ENCODE peak calls at places on chromosomes 4 and X, in six cellular contexts. N is left lung, W is RWPE1, H is endothelial cell, E is lower leg skin, Q is glutamatergic neuron. I is an unnamed sample.

GRCh38 chr4:132386130-132386529 is 763.0 kb upstream of the PCDH10 start:
- DNase-seq in N (no peak), W (no peak), H (no peak), E (no peak), Q (no peak), I (no peak)

GRCh38 chrX:13223868-13224555 is 95.8 kb downstream of the ATXN3L start:
- DNase-seq in N (no peak), W (peak; percentile 76), H (no peak), E (peak; percentile 15), Q (no peak), I (no peak)

GRCh38 chr4:151681085-151681484 is 79.7 kb downstream of the GATB start:
- DNase-seq in N (no peak), W (no peak), H (no peak), E (no peak), Q (no peak), I (no peak)

GRCh38 chr4:147837435-147837834 is 105.5 kb downstream of the ARHGAP10 start:
- DNase-seq in N (no peak), W (no peak), H (no peak), E (no peak), Q (no peak), I (no peak)

GRCh38 chr4:67765401-67765800 is 11.2 kb upstream of the GNRHR start:
- DNase-seq in N (no peak), W (no peak), H (no peak), E (no peak), Q (no peak), I (no peak)

GRCh38 chr4:68591204-68591603 is 15.1 kb upstream of the UGT2B17 start:
- DNase-seq in N (no peak), W (peak; percentile 13), H (no peak), E (no peak), Q (no peak), I (no peak)

GRCh38 chrX:70092247-70092646 is 30.0 kb downstream of the OTUD6A start:
- DNase-seq in N (no peak), W (no peak), H (no peak), E (no peak), Q (no peak), I (no peak)

GRCh38 chr4:175702703-175703102 is 109.4 kb downstream of the GPM6A start:
- DNase-seq in N (no peak), W (no peak), H (no peak), E (no peak), Q (no peak), I (no peak)

GRCh38 chrX:31708116-31708515 is 636.3 kb upstream of the FTHL17 start:
- DNase-seq in N (no peak), W (no peak), H (no peak), E (no peak), Q (no peak), I (no peak)

GRCh38 chr4:41913509-41913908 is 21.7 kb upstream of the TMEM33 start:
- DNase-seq in N (no peak), W (no peak), H (no peak), E (no peak), Q (no peak), I (no peak)

GRCh38 chrX:111244238-111244750 is 26.0 kb downstream of the CAPN6 start:
- DNase-seq in N (no peak), W (peak; percentile 17), H (no peak), E (no peak), Q (no peak), I (no peak)

GRCh38 chr4:7052313-7052712 is 9.1 kb downstream of the TADA2B start:
- DNase-seq in N (peak; percentile 58), W (no peak), H (no peak), E (no peak), Q (no peak), I (no peak)

GRCh38 chr4:150366487-150366999 is 215.4 kb upstream of the MAB21L2 start:
- DNase-seq in N (no peak), W (no peak), H (no peak), E (no peak), Q (peak; percentile 34), I (peak; percentile 16)

GRCh38 chrX:110045421-110045820 is 42.5 kb downstream of the TMEM164 start:
- DNase-seq in N (no peak), W (no peak), H (no peak), E (no peak), Q (peak; percentile 24), I (no peak)

GRCh38 chr4:31078661-31079060 is 358.5 kb downstream of the PCDH7 start:
- DNase-seq in N (no peak), W (no peak), H (no peak), E (no peak), Q (no peak), I (no peak)

GRCh38 chr4:121829511-121829910 is 5.8 kb upstream of the CCNA2 start:
- DNase-seq in N (no peak), W (no peak), H (no peak), E (no peak), Q (no peak), I (no peak)

GRCh38 chr4:6688879-6689505 is 4.7 kb upstream of the S100P start:
- DNase-seq in N (no peak), W (peak; percentile 85), H (no peak), E (no peak), Q (peak; percentile 77), I (no peak)

GRCh38 chr4:99504804-99505502 is 5.9 kb upstream of the C4orf17 start:
- DNase-seq in N (no peak), W (no peak), H (no peak), E (no peak), Q (no peak), I (no peak)

GRCh38 chr4:86653237-86653865 is 59.2 kb downstream of the PTPN13 start:
- DNase-seq in N (no peak), W (no peak), H (no peak), E (no peak), Q (peak; percentile 21), I (no peak)
- TF ChIP-seq CTCF in N (no peak), W (no peak), H (peak; percentile 73), E (no peak), Q (peak; percentile 51), I (no peak)

DNA sequence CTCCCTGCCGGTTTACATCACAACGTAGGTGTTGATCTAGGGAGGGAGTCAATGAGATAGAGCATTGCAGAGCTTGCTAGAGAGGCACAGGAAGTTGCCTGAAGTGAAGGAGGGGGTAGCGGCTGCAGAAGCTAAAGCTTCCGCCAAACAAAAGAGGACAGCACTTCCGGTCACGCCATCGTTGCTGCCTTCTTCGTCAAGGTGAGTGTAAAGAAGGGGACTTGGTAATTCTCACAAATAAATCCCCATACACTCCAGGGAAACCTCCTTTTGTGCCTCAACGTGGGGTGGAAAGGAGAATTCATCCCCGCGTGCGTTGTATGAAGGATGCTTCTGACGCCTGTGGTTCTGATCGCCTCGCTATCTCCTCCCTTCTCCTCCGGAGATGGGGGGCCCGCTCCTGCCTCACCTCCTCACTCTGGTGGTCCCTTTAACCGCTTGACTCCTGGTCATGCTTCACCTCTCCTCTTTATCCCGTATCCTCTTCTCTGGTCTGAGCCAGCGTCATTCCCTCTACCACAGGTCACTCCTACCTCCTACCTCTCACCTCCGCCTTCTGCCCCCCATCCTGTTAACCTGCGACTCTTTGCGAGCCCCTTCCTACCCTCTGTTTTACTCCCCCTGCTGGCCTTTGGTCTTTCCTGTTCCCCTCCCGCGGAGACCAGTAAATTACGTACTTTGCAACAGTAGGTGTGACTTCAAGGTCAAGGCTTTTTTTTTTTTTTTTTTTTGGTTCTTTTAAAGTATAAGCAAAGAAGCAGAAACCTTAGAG is 59.9 kb downstream of the GSPT2 start:
- DNase-seq in N (no peak), W (peak; percentile 14), H (peak; percentile 19), E (peak; percentile 14), Q (peak; percentile 50), I (peak; percentile 33)
- TF ChIP-seq CTCF in N (no peak), W (peak; percentile 31), H (no peak), E (no peak), Q (peak; percentile 23), I (no peak)

GRCh38 chr4:24089831-24090531 is 200.1 kb upstream of the PPARGC1A start:
- DNase-seq in N (no peak), W (no peak), H (no peak), E (no peak), Q (no peak), I (no peak)

GRCh38 chr4:24093446-24093845 is 203.6 kb upstream of the PPARGC1A start:
- DNase-seq in N (no peak), W (no peak), H (no peak), E (no peak), Q (no peak), I (no peak)

GRCh38 chr4:24094726-24095125 is 204.9 kb upstream of the PPARGC1A start:
- DNase-seq in N (no peak), W (no peak), H (no peak), E (no peak), Q (no peak), I (no peak)

GRCh38 chr4:24096603-24097002 is 206.8 kb upstream of the PPARGC1A start:
- DNase-seq in N (no peak), W (no peak), H (no peak), E (no peak), Q (no peak), I (no peak)

GRCh38 chr4:24091632-24092240 is 201.9 kb upstream of the PPARGC1A start:
- DNase-seq in N (peak; percentile 14), W (no peak), H (no peak), E (no peak), Q (no peak), I (no peak)
- TF ChIP-seq CTCF in N (no peak), W (no peak), H (no peak), E (no peak), Q (no peak), I (no peak)

GRCh38 chr4:143025111-143025704 is 159.5 kb upstream of the USP38 start:
- DNase-seq in N (peak; percentile 54), W (no peak), H (peak; percentile 26), E (no peak), Q (no peak), I (no peak)
- TF ChIP-seq CTCF in N (peak; percentile 33), W (no peak), H (no peak), E (no peak), Q (no peak), I (no peak)

GRCh38 chrX:154094833-154095232 is 2.7 kb downstream of the MECP2 start:
- DNase-seq in N (no peak), W (no peak), H (no peak), E (no peak), Q (no peak), I (no peak)

GRCh38 chrX:154096140-154097002 is 1.1 kb downstream of the MECP2 start:
- DNase-seq in N (no peak), W (no peak), H (peak; percentile 5), E (no peak), Q (no peak), I (no peak)

GRCh38 chrX:154098551-154098950 is 1.0 kb upstream of the MECP2 start:
- DNase-seq in N (no peak), W (no peak), H (no peak), E (no peak), Q (no peak), I (no peak)

GRCh38 chrX:154097597-154098541 is at the start of gene MECP2:
- DNase-seq in N (peak; percentile 93), W (peak; percentile 98), H (peak; percentile 88), E (peak; percentile 90), Q (peak; percentile 92), I (peak; percentile 89)

DNA sequence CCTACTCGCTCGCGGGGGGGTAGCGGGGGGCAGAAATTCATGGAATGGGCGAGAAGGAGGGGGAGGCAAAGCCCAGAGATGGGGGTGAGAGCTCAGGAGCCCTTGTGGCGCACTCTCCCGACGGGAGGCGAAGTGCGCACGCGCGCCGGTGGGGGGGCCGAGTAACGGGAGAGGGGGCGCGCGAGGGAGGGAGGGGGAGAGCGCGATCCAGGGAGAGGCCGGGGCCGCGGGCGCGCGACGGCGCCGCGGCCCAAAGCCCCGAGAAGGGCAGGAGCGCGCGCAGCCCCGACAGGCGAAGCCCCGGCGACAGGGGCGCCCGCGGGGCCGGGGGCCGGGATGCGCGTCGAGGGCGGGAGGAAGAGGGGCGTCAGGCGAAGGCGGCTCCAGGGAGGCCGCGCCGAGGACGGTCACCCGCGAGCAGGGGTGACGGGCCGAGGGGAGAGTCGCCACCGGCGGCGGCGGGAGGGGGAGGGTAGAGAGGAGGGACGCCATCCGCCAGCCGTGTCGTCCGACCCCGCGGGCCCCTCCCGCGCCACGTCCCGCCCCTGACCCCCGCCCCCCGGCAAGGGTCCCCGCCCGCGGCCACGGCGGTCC is 417 bp downstream of the MECP2 start:
- DNase-seq in N (peak; percentile 86), W (peak; percentile 67), H (peak; percentile 71), E (peak; percentile 31), Q (peak; percentile 79), I (peak; percentile 84)
- TF ChIP-seq CTCF in N (no peak), W (no peak), H (no peak), E (no peak), Q (no peak), I (no peak)

I was measured in nephron progenitor cell.